ENCODE peak calls at places on chromosomes 7 and 10, in five cellular contexts. S, A, D, C and Z are unnamed samples.

GRCh38 chr10:14423111-14423744 is 92.5 kb upstream of the FRMD4A start:
- DNase-seq in C (no peak), S (no peak), D (no peak), A (no peak), Z (no peak)

GRCh38 chr10:24697080-24697479 is 26.6 kb downstream of the ARHGAP21 start:
- DNase-seq in C (no peak), A (no peak), S (no peak), D (no peak), Z (no peak)

GRCh38 chr7:157537056-157537455 is 200.3 kb downstream of the DNAJB6 start:
- DNase-seq in S (no peak), D (no peak), A (no peak), C (no peak), Z (peak; percentile 12)

GRCh38 chr7:128215281-128215680 is 25.8 kb upstream of the LEP start:
- DNase-seq in A (no peak), S (no peak), D (no peak), C (no peak), Z (no peak)

GRCh38 chr10:77564781-77565589 is 72.6 kb downstream of the KCNMA1 start:
- DNase-seq in S (no peak), D (no peak), A (no peak), C (no peak), Z (no peak)

GRCh38 chr7:101507791-101508252 is 121.3 kb downstream of the MYL10 start:
- DNase-seq in A (no peak), C (no peak), S (no peak), D (peak; percentile 63), Z (no peak)

GRCh38 chr7:112147752-112148435 is 58.3 kb downstream of the DOCK4 start:
- DNase-seq in A (no peak), C (no peak), D (no peak), S (no peak), Z (no peak)

GRCh38 chr7:27405780-27406179 is 163.2 kb downstream of the EVX1 start:
- DNase-seq in S (no peak), A (no peak), C (no peak), D (no peak), Z (no peak)

GRCh38 chr10:103040424-103040823 is 122.3 kb downstream of the CNNM2 start:
- DNase-seq in A (no peak), D (no peak), S (no peak), C (no peak), Z (no peak)

GRCh38 chr7:113087278-113087998 is 811 bp upstream of the GPR85 start:
- DNase-seq in D (no peak), S (no peak), C (no peak), A (no peak), Z (no peak)

GRCh38 chr7:34296663-34297062 is 361.4 kb upstream of the NPSR1 start:
- DNase-seq in A (no peak), C (no peak), S (no peak), D (no peak), Z (no peak)

GRCh38 chr10:19843487-19843886 is 27.3 kb downstream of the PLXDC2 start:
- DNase-seq in S (no peak), A (no peak), C (no peak), D (no peak), Z (no peak)

GRCh38 chr10:57946833-57947232 is 320.9 kb downstream of the IPMK start:
- DNase-seq in S (no peak), D (no peak), C (no peak), A (no peak), Z (no peak)

GRCh38 chr10:114684822-114685209 is 26.7 kb upstream of the ABLIM1 start:
- DNase-seq in S (no peak), D (no peak), C (no peak), A (no peak), Z (no peak)

GRCh38 chr7:8443871-8444756 is 10.7 kb downstream of the NXPH1 start:
- DNase-seq in C (no peak), A (no peak), D (no peak), S (no peak), Z (peak; percentile 39)

GRCh38 chr10:47381427-47382379 is 2.4 kb downstream of the ZNF488 start:
- DNase-seq in A (no peak), D (no peak), C (no peak), S (peak; percentile 6), Z (no peak)

GRCh38 chr7:141974831-141975230 is 1.3 kb upstream of the TAS2R38 start:
- DNase-seq in A (no peak), D (peak; percentile 28), S (no peak), C (no peak), Z (no peak)

GRCh38 chr7:159195926-159196325 is 51.3 kb upstream of the VIPR2 start:
- DNase-seq in C (no peak), S (no peak), D (no peak), A (no peak), Z (no peak)

GRCh38 chr10:125641398-125641797 is 41.6 kb downstream of the TEX36 start:
- DNase-seq in D (no peak), A (no peak), S (no peak), C (no peak), Z (no peak)

GRCh38 chr7:105840981-105841749 is 35.2 kb downstream of the ATXN7L1 start:
- DNase-seq in D (no peak), S (no peak), A (no peak), C (no peak), Z (no peak)

GRCh38 chr7:75889223-75889825 is 10.5 kb downstream of the RHBDD2 start:
- DNase-seq in A (no peak), D (no peak), C (no peak), S (no peak), Z (no peak)

GRCh38 chr7:75887669-75888369 is 9.0 kb downstream of the RHBDD2 start:
- DNase-seq in S (no peak), D (no peak), C (no peak), A (no peak), Z (no peak)

GRCh38 chr7:75889826-75890225 is 11.0 kb downstream of the RHBDD2 start:
- DNase-seq in S (no peak), A (no peak), C (no peak), D (no peak), Z (no peak)

GRCh38 chr7:75891815-75892411 is 13.1 kb downstream of the RHBDD2 start:
- DNase-seq in D (no peak), S (no peak), C (no peak), A (no peak), Z (no peak)

DNA sequence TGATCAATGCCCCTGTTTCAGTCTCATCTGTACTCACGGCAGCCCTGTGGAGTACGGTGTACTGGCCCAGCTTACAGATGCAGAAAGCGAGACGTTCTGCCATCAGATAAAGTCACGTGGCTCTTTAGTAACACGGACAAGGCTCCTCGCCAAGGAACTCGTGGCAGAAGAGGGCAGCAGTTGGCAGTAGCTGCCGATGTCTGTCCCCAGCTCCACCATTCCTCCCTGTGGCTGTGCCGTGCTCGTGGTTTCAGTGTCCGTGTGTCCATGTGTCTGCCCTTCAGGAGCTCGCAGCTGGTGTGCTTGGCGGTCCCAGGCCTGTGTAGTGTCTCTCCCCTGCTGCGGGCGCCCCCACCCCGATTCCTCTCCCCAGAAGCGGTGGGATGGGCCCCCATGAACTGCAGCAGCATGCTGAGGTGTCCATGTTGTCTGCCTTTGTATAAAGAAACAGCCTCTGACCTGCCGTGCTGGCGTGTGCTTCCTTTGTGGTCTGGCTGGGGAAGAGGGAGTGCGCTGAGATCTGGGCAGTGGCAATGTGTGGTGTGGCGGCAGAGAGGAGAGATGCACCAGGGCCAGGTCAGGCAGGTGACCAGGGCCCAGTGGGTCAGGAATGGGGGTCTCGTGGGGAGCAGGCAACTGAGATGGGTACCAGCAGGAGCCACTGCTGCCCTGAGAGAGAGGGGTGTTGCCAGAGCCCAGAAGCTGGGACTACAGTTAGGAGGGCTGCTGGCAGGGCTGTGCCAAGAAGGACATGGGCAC is 9.8 kb downstream of the RHBDD2 start:
- DNase-seq in C (no peak), S (no peak), D (no peak), A (peak; percentile 73), Z (no peak)
- H3K27ac ChIP-seq in C (no peak overlapping the region), S (no peak overlapping the region), D (no peak overlapping the region), A (peak overlapping the region; percentile 70), Z (no peak overlapping the region)

GRCh38 chr7:1498370-1499305 is 5.6 kb downstream of the INTS1 start:
- DNase-seq in D (no peak), C (no peak), S (no peak), A (no peak), Z (no peak)

GRCh38 chr7:1496531-1497292 is 7.5 kb downstream of the INTS1 start:
- DNase-seq in A (no peak), C (no peak), S (no peak), D (no peak), Z (no peak)

GRCh38 chr7:1495564-1496242 is 8.5 kb downstream of the INTS1 start:
- DNase-seq in A (no peak), S (no peak), D (no peak), C (no peak), Z (no peak)

GRCh38 chr7:1499367-1500029 is 4.7 kb downstream of the INTS1 start:
- DNase-seq in D (no peak), A (no peak), S (no peak), C (no peak), Z (no peak)

DNA sequence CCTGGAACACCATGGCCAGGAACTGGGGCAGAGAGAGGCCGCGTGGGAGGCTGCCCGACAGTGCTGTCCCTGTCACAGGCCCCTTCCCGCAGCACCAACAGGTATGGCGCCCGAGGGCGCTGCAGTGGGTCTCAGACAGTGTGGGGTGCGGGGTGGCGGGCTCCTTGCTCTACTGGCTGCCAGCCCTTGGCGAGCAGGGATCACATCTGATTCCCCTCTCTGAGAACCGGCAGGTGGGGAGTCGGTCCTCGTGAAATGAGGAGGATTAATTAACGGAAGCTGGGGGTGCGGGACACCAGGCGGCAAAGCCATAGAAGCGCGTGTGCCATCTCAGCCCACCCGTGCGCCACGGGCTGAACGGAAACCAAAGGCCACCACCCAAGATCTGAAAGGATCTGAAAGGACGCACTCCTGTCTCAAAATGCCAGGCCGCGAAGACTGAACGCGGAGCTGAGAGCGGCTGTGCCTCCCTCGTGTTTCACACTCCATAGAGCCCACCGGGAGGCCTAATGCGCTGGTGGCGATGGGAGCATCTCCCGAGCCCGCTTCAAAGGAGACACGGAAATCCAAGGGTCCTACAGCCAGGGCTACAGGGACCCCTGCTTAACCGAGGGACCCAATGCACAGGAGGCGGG is 6.8 kb downstream of the INTS1 start:
- DNase-seq in C (no peak), A (no peak), D (no peak), S (no peak), Z (no peak)
- H3K36me3 ChIP-seq in C (peaks cover 16% of the 10 kb centered on the region), A (peaks cover 100% of the 10 kb centered on the region), D (peaks cover 32% of the 10 kb centered on the region), S (peaks cover 3% of the 10 kb centered on the region), Z (peaks cover 90% of the 10 kb centered on the region)

DNA sequence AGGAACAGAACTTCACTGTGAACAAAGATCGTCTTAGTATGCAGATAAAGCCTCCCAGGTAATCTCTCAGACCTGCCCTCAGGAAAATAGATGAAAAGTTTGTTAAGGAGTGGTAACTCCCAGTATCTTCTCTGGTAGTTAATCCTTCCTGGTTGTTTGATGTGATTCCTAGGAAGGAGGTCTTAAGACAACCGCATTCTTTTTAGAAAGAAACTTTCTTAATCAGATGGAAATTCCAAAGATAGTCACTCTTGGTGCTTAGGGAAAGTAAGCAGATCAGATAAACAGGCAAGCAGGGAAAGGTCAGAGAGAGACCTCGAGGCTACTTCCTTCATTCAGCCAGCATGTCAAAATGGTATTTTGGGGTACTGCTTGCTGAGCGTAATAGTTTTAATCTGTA is 30.5 kb upstream of the ARMC3 start:
- DNase-seq in A (no peak), C (no peak), S (no peak), D (no peak), Z (no peak)
- TF ChIP-seq POLR2A in A (no peak), C (no peak), S (no peak), D (no peak), Z (no peak)

DNA sequence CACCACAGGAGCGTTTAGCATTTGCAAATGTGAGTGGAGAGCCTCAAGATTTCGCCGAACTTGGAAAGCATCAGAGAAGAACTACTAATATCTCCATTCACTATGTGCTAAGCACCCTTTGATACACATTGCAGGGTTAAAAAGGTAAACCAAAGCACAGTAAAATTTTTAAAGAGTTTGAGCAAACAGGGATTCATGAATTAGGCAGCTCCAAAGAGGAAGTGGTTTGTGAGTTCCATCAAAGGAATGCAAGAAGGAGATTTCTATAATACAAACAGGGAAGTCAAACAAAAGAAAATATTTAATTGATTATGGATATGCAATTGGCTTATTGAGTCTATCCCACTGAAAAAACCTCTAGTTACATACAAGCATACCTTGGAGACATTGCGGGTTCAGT is 81.1 kb upstream of the TMEM72 start:
- DNase-seq in S (no peak), D (no peak), C (no peak), A (no peak), Z (no peak)
- H3K27ac ChIP-seq in S (no peak overlapping the region), D (no peak overlapping the region), C (no peak overlapping the region), A (no peak overlapping the region), Z (no peak overlapping the region)